ENCODE peak calls at places on chromosomes 12 and 14, in eight cellular contexts. Q is activated T-helper 1 cell treated with anti-CD3 and anti-CD28 coated beads, Interleukin-2, amount 50 U/mL, for 16 hours; K is heart left ventricle; P is NCI-H774; T is activated T-cell treated with anti-CD3 and anti-CD28 coated beads for 48 hours; U is SW480; O is COR-L47; N is ELR. B is an unnamed sample.

GRCh38 chr12:52615912-52616311 is 2.4 kb downstream of the KRT73 start:
- DNase-seq in O (no peak), N (no peak), T (no peak), Q (no peak), P (no peak), K (no peak), U (no peak), B (no peak)

GRCh38 chr12:111248221-111248620 is 120.7 kb downstream of the PHETA1 start:
- DNase-seq in Q (no peak), K (no peak), N (peak), T (no peak), P (no peak), U (no peak), O (no peak), B (no peak)

GRCh38 chr12:71045781-71046180 is 112.0 kb downstream of the TSPAN8 start:
- DNase-seq in K (no peak), O (peak), N (no peak), Q (no peak), T (no peak), U (no peak), P (no peak), B (no peak)

GRCh38 chr12:47085815-47086252 is 6.1 kb upstream of the AMIGO2 start:
- DNase-seq in U (peak), K (no peak), P (peak), T (no peak), N (peak), O (peak), Q (no peak), B (no peak)

GRCh38 chr12:28144059-28144458 is 46.2 kb upstream of the CCDC91 start:
- DNase-seq in P (no peak), K (no peak), Q (no peak), N (no peak), U (no peak), O (no peak), T (no peak), B (no peak)

GRCh38 chr12:10362828-10363664 is 26.8 kb downstream of the KLRK1 start:
- DNase-seq in Q (no peak), P (no peak), N (peak), T (no peak), K (no peak), U (no peak), O (no peak), B (no peak)

GRCh38 chr12:108729612-108730336 is 1.5 kb downstream of the CORO1C start:
- DNase-seq in K (no peak), O (no peak), N (peak), U (peak), P (no peak), Q (no peak), T (no peak), B (no peak)

GRCh38 chr12:44537354-44537753 is 338.8 kb downstream of the NELL2 start:
- DNase-seq in P (no peak), T (no peak), N (no peak), K (no peak), U (no peak), O (no peak), Q (no peak), B (no peak)

GRCh38 chr14:93036652-93037341 is 78.9 kb downstream of the ITPK1 start:
- DNase-seq in K (no peak), O (no peak), N (no peak), P (no peak), T (no peak), U (peak), Q (no peak), B (no peak)

GRCh38 chr12:127013222-127013621 is 1253.7 kb upstream of the TMEM132C start:
- DNase-seq in P (no peak), N (no peak), K (no peak), Q (no peak), U (no peak), T (no peak), O (no peak), B (no peak)

GRCh38 chr12:92495108-92495507 is 207.7 kb upstream of the PLEKHG7 start:
- DNase-seq in T (no peak), K (no peak), O (no peak), N (no peak), P (no peak), Q (no peak), U (no peak), B (no peak)

GRCh38 chr12:46264057-46264456 is 4.8 kb downstream of the SLC38A1 start:
- DNase-seq in Q (no peak), N (peak), P (no peak), U (no peak), K (no peak), O (no peak), T (no peak), B (no peak)

GRCh38 chr12:119684730-119685129 is 16.8 kb downstream of the PRKAB1 start:
- DNase-seq in T (no peak), N (no peak), P (no peak), O (no peak), K (no peak), Q (no peak), U (no peak), B (no peak)

GRCh38 chr14:77979666-77980351 is 179.9 kb downstream of the ADCK1 start:
- DNase-seq in N (no peak), Q (no peak), T (no peak), P (no peak), O (no peak), U (peak), K (no peak), B (no peak)

GRCh38 chr12:122888232-122888752 is 7.6 kb downstream of the VPS37B start:
- DNase-seq in T (no peak), O (peak), K (no peak), N (peak), Q (no peak), P (peak), U (peak), B (no peak)

GRCh38 chr12:481422-481821 is 21.7 kb downstream of the B4GALNT3 start:
- DNase-seq in N (no peak), T (no peak), P (peak), K (peak), Q (no peak), U (no peak), O (peak), B (no peak)

GRCh38 chr12:116525418-116526001 is 33.7 kb upstream of the MAP1LC3B2 start:
- DNase-seq in N (peak), O (no peak), T (no peak), Q (no peak), U (peak), P (no peak), K (no peak), B (no peak)

GRCh38 chr14:93824518-93825234 is 36.4 kb upstream of the PRIMA1 start:
- DNase-seq in K (no peak), O (no peak), N (no peak), Q (no peak), T (no peak), P (no peak), U (no peak), B (no peak)

GRCh38 chr12:6229823-6230222 is 29.6 kb downstream of the CD9 start:
- DNase-seq in U (peak), P (peak), Q (no peak), T (no peak), O (no peak), K (peak), N (peak), B (no peak)

GRCh38 chr12:53328043-53328435 is 6.6 kb upstream of the AAAS start:
- DNase-seq in U (no peak), T (no peak), Q (no peak), N (peak), P (no peak), K (no peak), O (no peak), B (no peak)

GRCh38 chr14:31377433-31377832 is 42.9 kb downstream of the HEATR5A start:
- DNase-seq in U (no peak), N (no peak), O (no peak), P (peak), Q (no peak), T (no peak), K (no peak), B (no peak)

GRCh38 chr12:75852143-75852542 is 179.4 kb downstream of the PHLDA1 start:
- DNase-seq in U (no peak), P (no peak), Q (no peak), N (peak), K (no peak), O (peak), T (no peak), B (no peak)

GRCh38 chr14:24436355-24437019 is 6.1 kb downstream of the SDR39U1 start:
- DNase-seq in Q (no peak), N (peak), U (peak), P (peak), T (no peak), K (no peak), O (peak), B (no peak)

GRCh38 chr14:100640481-100641273 is 53.5 kb upstream of the BEGAIN start:
- DNase-seq in U (peak), Q (peak), T (peak), O (no peak), P (no peak), K (no peak), N (peak), B (peak)

GRCh38 chr12:13273850-13274249 is 77.3 kb downstream of the EMP1 start:
- DNase-seq in Q (no peak), N (no peak), P (no peak), O (no peak), T (no peak), K (no peak), U (no peak), B (no peak)

GRCh38 chr12:57520008-57520726 is at the start of gene DDIT3:
- DNase-seq in O (peak), T (peak), U (peak), P (peak), Q (peak), N (peak), K (peak), B (peak)

GRCh38 chr12:38056701-38057689 is 259.6 kb upstream of the ALG10B start:
- DNase-seq in U (no peak), T (no peak), K (no peak), N (peak), O (no peak), Q (no peak), P (no peak), B (no peak)

GRCh38 chr14:102803139-102803538 is 25.9 kb downstream of the TRAF3 start:
- DNase-seq in P (no peak), U (no peak), K (no peak), O (no peak), Q (no peak), T (no peak), N (no peak), B (no peak)

GRCh38 chr12:98253641-98254040 is 261.7 kb upstream of the TMPO start:
- DNase-seq in U (no peak), K (no peak), T (no peak), N (no peak), O (no peak), Q (no peak), P (no peak), B (no peak)

GRCh38 chr14:64645220-64645891 is 58.9 kb upstream of the PLEKHG3 start:
- DNase-seq in Q (no peak), N (peak), O (no peak), K (no peak), T (no peak), P (no peak), U (peak), B (no peak)

GRCh38 chr12:115466076-115466475 is 782.1 kb upstream of the TBX3 start:
- DNase-seq in Q (no peak), T (no peak), U (no peak), O (no peak), P (no peak), K (no peak), N (no peak), B (no peak)

GRCh38 chr12:108193922-108194321 is 64.8 kb downstream of the WSCD2 start:
- DNase-seq in O (peak), U (peak), K (no peak), T (no peak), N (peak), Q (no peak), P (no peak), B (peak)

B was measured in GM12891.